ENCODE peak calls at places on chromosomes 12 and 14, in nine cellular contexts. V is OCI-M1; A is activated CD8-positive, alpha-beta memory T cell treated with anti-CD3 and anti-CD28 coated beads for 4 hours; H is neural crest cell; Q is CMK; B is foreskin fibroblast; S is effector CD4-positive, alpha-beta T cell; M is non-pigmented ciliary epithelial cell; R is body of pancreas. C is an unnamed sample.

GRCh38 chr12:69866698-69867097 is 41.7 kb downstream of the MYRFL start:
- DNase-seq in M (no peak), A (no peak), H (no peak), V (no peak), Q (no peak), R (no peak), B (no peak), S (no peak), C (no peak)

GRCh38 chr12:91361864-91362263 is 179.2 kb upstream of the DCN start:
- DNase-seq in A (no peak), S (no peak), B (peak; percentile 65), Q (no peak), V (peak; percentile 65), R (no peak), M (no peak), H (no peak), C (no peak)

GRCh38 chr14:100406505-100407131 is 83.5 kb downstream of the SLC25A47 start:
- DNase-seq in B (peak; percentile 58), A (no peak), V (no peak), S (no peak), H (no peak), Q (no peak), M (no peak), R (peak; percentile 70), C (no peak)

GRCh38 chr12:105723066-105723465 is 392.6 kb downstream of the C12orf75 start:
- DNase-seq in H (no peak), A (no peak), M (no peak), Q (no peak), V (no peak), B (no peak), R (no peak), S (no peak), C (no peak)

GRCh38 chr12:31736472-31736871 is 7.7 kb upstream of the AMN1 start:
- DNase-seq in V (peak; percentile 88), B (peak; percentile 90), R (no peak), H (no peak), Q (no peak), S (peak; percentile 49), A (no peak), M (peak; percentile 82), C (no peak)

GRCh38 chr14:59631237-59631636 is 54.6 kb upstream of the CCDC175 start:
- DNase-seq in H (no peak), B (peak; percentile 7), M (no peak), V (peak; percentile 8), S (no peak), A (no peak), Q (no peak), R (no peak), C (no peak)

GRCh38 chr12:70364695-70365397 is 1.2 kb upstream of the KCNMB4 start:
- DNase-seq in Q (no peak), A (no peak), H (no peak), M (no peak), B (no peak), R (no peak), S (no peak), V (no peak), C (no peak)

GRCh38 chr12:111730420-111730819 is 36.3 kb upstream of the ALDH2 start:
- DNase-seq in H (no peak), Q (no peak), V (no peak), A (no peak), R (no peak), B (no peak), M (no peak), S (no peak), C (no peak)

GRCh38 chr14:86013663-86014062 is 483.7 kb downstream of the FLRT2 start:
- DNase-seq in R (no peak), H (no peak), M (no peak), S (no peak), A (no peak), B (peak; percentile 76), V (no peak), Q (no peak), C (no peak)

GRCh38 chr14:79265366-79265765 is 945.9 kb downstream of the DIO2 start:
- DNase-seq in V (no peak), Q (no peak), H (no peak), M (no peak), B (peak; percentile 5), A (no peak), S (no peak), R (no peak), C (no peak)

GRCh38 chr12:110001596-110001995 is 2.4 kb downstream of the ANKRD13A start:
- DNase-seq in R (no peak), M (peak; percentile 63), S (no peak), H (no peak), V (no peak), B (peak; percentile 79), Q (no peak), A (no peak), C (no peak)

GRCh38 chr12:57832966-57833365 is 13.6 kb downstream of the CTDSP2 start:
- DNase-seq in M (no peak), V (no peak), S (no peak), A (no peak), R (no peak), H (no peak), Q (no peak), B (peak; percentile 68), C (no peak)

GRCh38 chr12:53631721-53632120 is 5.5 kb upstream of the ATF7 start:
- DNase-seq in M (no peak), H (no peak), R (no peak), V (no peak), Q (no peak), A (no peak), S (no peak), B (no peak), C (no peak)

GRCh38 chr14:74035556-74035955 is 16.4 kb downstream of the BBOF1 start:
- DNase-seq in H (no peak), M (no peak), S (no peak), V (no peak), B (peak; percentile 81), A (no peak), Q (no peak), R (no peak), C (no peak)

GRCh38 chr12:93219947-93220346 is 157.8 kb upstream of the NUDT4 start:
- DNase-seq in R (no peak), Q (no peak), M (no peak), H (no peak), A (no peak), S (no peak), V (peak; percentile 13), B (no peak), C (no peak)

GRCh38 chr12:50257226-50258166 is 25.8 kb downstream of the LIMA1 start:
- DNase-seq in B (peak; percentile 71), V (no peak), M (no peak), S (no peak), R (peak; percentile 41), Q (no peak), A (no peak), H (no peak), C (no peak)

GRCh38 chr12:52307836-52308806 is 13.1 kb downstream of the KRT83 start:
- DNase-seq in Q (no peak), A (peak; percentile 8), S (no peak), H (peak; percentile 69), B (peak; percentile 65), V (no peak), R (peak; percentile 61), M (no peak), C (no peak)

GRCh38 chr12:50241178-50241577 is 42.1 kb downstream of the LIMA1 start:
- DNase-seq in A (no peak), H (no peak), Q (no peak), R (no peak), V (no peak), M (no peak), B (no peak), S (no peak), C (no peak)

GRCh38 chr14:85594217-85594616 is 64.3 kb downstream of the FLRT2 start:
- DNase-seq in R (no peak), S (no peak), Q (no peak), B (no peak), H (no peak), M (no peak), V (no peak), A (no peak), C (no peak)

GRCh38 chr14:101600891-101601602 is 39.8 kb downstream of the DIO3 start:
- DNase-seq in A (no peak), M (no peak), S (no peak), V (no peak), B (no peak), Q (no peak), H (no peak), R (no peak), C (no peak)

GRCh38 chr12:32698285-32698684 is 19.2 kb downstream of the DNM1L start:
- DNase-seq in R (no peak), V (no peak), S (no peak), H (no peak), A (no peak), B (no peak), M (no peak), Q (no peak), C (no peak)

GRCh38 chr12:113196996-113197395 is 11.5 kb downstream of the RITA1 start:
- DNase-seq in B (peak; percentile 90), H (peak; percentile 43), S (peak; percentile 30), A (no peak), M (no peak), R (peak; percentile 85), Q (peak; percentile 57), V (peak; percentile 90), C (no peak)

GRCh38 chr12:103884316-103884715 is 43.3 kb upstream of the NT5DC3 start:
- DNase-seq in H (no peak), M (peak; percentile 47), Q (peak; percentile 2), R (peak; percentile 14), A (no peak), S (peak; percentile 13), B (peak; percentile 77), V (peak; percentile 75), C (no peak)

GRCh38 chr12:46260153-46260912 is 8.5 kb downstream of the SLC38A1 start:
- DNase-seq in Q (no peak), H (no peak), M (no peak), V (no peak), R (no peak), S (no peak), B (peak; percentile 49), A (no peak), C (no peak)

GRCh38 chr14:100711117-100711462 is 15.6 kb upstream of the DLK1 start:
- DNase-seq in H (no peak), M (no peak), V (no peak), B (no peak), A (no peak), Q (no peak), S (no peak), R (peak; percentile 85), C (no peak)

GRCh38 chr12:53224268-53224896 is 7.6 kb downstream of the RARG start:
- DNase-seq in H (no peak), Q (no peak), R (peak; percentile 28), V (no peak), M (no peak), S (no peak), B (peak; percentile 39), A (no peak), C (no peak)

GRCh38 chr12:49870501-49871262 is 27.8 kb upstream of the BCDIN3D start:
- DNase-seq in H (no peak), M (no peak), B (no peak), V (no peak), A (no peak), Q (no peak), R (no peak), S (no peak), C (no peak)

GRCh38 chr12:14618990-14619389 is 51.3 kb upstream of the PLBD1 start:
- DNase-seq in A (no peak), V (peak; percentile 47), Q (no peak), B (peak; percentile 6), M (no peak), S (no peak), R (peak; percentile 30), H (no peak), C (no peak)

GRCh38 chr14:105391541-105391940 is 6.8 kb upstream of the TEX22 start:
- DNase-seq in B (no peak), R (no peak), Q (no peak), H (no peak), V (no peak), M (no peak), A (no peak), S (no peak), C (no peak)

GRCh38 chr12:83015390-83016225 is 328.9 kb downstream of the TMTC2 start:
- DNase-seq in Q (no peak), R (peak; percentile 72), S (no peak), A (no peak), H (no peak), M (no peak), V (peak; percentile 86), B (peak; percentile 61), C (no peak)

GRCh38 chr12:54879132-54879531 is 24.8 kb downstream of the MUCL1 start:
- DNase-seq in R (no peak), V (peak; percentile 85), M (no peak), B (peak; percentile 76), A (no peak), S (no peak), Q (no peak), H (no peak), C (no peak)

C was measured in epithelial cell of proximal tubule.